ENCODE peak calls at places on chromosomes 13 and 19, in six cellular contexts. O is transverse colon, Q is WERI-Rb-1, Z is heart left ventricle, N is ovary, I is tibial nerve. M is an unnamed sample.
A peak's percentile ranks its signal among the peaks of the same experiment; 100 is the strongest.

GRCh38 chr13:76086729-76087128 is 450.6 kb downstream of the LMO7 start:
- DNase-seq in Z (no peak), O (no peak), Q (no peak), N (no peak), I (no peak), M (no peak)

GRCh38 chr19:41541990-41542584 is 33.9 kb upstream of the CEACAM21 start:
- DNase-seq in N (no peak), Z (peak; percentile 54), Q (peak; percentile 58), O (peak; percentile 74), I (peak; percentile 38), M (no peak)

GRCh38 chr19:35299523-35300339 is 7.8 kb downstream of the MAG start:
- DNase-seq in I (no peak), O (no peak), N (no peak), Q (no peak), Z (no peak), M (no peak)

GRCh38 chr13:74061939-74062595 is 72.1 kb downstream of the KLF12 start:
- DNase-seq in I (no peak), Z (peak; percentile 24), N (peak; percentile 25), O (no peak), Q (no peak), M (no peak)

GRCh38 chr13:95481051-95481775 is 71.3 kb upstream of the CLDN10 start:
- DNase-seq in I (no peak), Q (no peak), Z (no peak), N (no peak), O (no peak), M (no peak)

GRCh38 chr13:75761373-75761772 is 125.2 kb downstream of the LMO7 start:
- DNase-seq in N (no peak), I (no peak), Q (no peak), Z (no peak), O (no peak), M (no peak)

GRCh38 chr19:49409441-49410029 is 13.7 kb downstream of the PTH2 start:
- DNase-seq in O (no peak), N (no peak), I (no peak), Z (no peak), Q (no peak), M (no peak)

GRCh38 chr19:31438401-31439269 is 89.4 kb upstream of the TSHZ3 start:
- DNase-seq in N (no peak), O (no peak), Q (no peak), Z (no peak), I (no peak), M (no peak)

GRCh38 chr13:44591316-44591715 is 15.2 kb upstream of the TSC22D1 start:
- DNase-seq in I (no peak), Z (no peak), O (no peak), Q (no peak), N (no peak), M (no peak)

GRCh38 chr13:44171151-44171550 is 202.5 kb upstream of the SERP2 start:
- DNase-seq in N (no peak), I (no peak), Z (no peak), Q (no peak), O (no peak), M (no peak)

GRCh38 chr13:45500492-45501174 is 35.9 kb downstream of the COG3 start:
- DNase-seq in I (no peak), O (no peak), N (no peak), Z (no peak), Q (no peak), M (peak; percentile 83)

GRCh38 chr19:2685204-2685704 is 17.2 kb downstream of the GNG7 start:
- DNase-seq in Z (no peak), O (no peak), Q (no peak), I (no peak), N (no peak), M (no peak)

GRCh38 chr19:29675650-29676186 is 10.5 kb downstream of the PLEKHF1 start:
- DNase-seq in Z (no peak), N (no peak), O (no peak), I (no peak), Q (no peak), M (no peak)

GRCh38 chr19:33098023-33098652 is 17.2 kb downstream of the GPATCH1 start:
- DNase-seq in Z (peak; percentile 34), O (peak; percentile 39), I (no peak), Q (no peak), N (no peak), M (peak; percentile 67)

GRCh38 chr13:66207610-66208009 is 1022.5 kb downstream of the PCDH9 start:
- DNase-seq in Q (no peak), O (no peak), I (no peak), N (no peak), Z (no peak), M (no peak)

GRCh38 chr13:99055286-99056073 is 77.6 kb upstream of the DOCK9 start:
- DNase-seq in N (no peak), O (no peak), Q (no peak), I (no peak), Z (no peak), M (no peak)

GRCh38 chr19:15296841-15297415 is 35.4 kb downstream of the BRD4 start:
- DNase-seq in Z (no peak), O (no peak), N (no peak), I (no peak), Q (no peak), M (no peak)

GRCh38 chr19:13849991-13850909 is 26.7 kb upstream of the NANOS3 start:
- DNase-seq in O (peak; percentile 86), N (peak; percentile 84), Z (peak; percentile 92), Q (no peak), I (peak; percentile 77), M (no peak)

DNA sequence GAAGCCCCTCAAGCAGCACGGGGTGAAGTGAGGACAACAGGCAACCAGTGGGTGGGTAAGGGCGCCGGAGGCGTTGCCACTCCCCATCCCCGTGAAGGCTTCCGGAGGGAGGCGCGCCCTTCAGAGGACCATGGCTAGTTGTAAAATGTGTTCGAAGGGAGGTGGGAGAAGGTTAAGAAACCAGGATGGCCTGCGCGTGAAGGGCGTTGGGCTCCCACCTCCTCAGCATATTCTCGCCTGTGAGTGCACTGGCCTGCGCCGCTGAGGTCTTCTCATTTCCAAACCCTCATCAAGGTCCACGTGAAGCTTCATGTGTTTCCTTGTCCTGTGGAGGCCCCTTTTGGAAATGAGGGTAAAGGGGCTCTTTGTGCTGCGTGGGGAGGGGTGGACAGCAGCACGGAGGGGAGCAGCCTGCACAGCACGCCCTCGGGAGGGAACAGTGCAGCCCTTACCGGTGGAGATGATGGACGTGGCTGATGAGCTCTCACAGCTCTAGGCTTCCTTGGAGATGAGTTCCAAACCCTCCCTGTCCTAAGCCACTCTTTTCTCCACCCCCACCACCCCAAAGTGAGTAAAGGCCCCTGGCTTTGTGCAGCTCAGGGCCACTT is 8.5 kb downstream of the TEX29 start:
- DNase-seq in I (no peak), O (no peak), N (no peak), Z (no peak), Q (no peak), M (no peak)
- H3K27me3 ChIP-seq in I (no peaks in the 10 kb centered on the region), O (no peaks in the 10 kb centered on the region), N (no peaks in the 10 kb centered on the region), Z (no peaks in the 10 kb centered on the region), Q (peaks cover 94% of the 10 kb centered on the region), M (peaks cover 8% of the 10 kb centered on the region)

GRCh38 chr19:19651076-19651475 is 7.6 kb upstream of the GMIP start:
- DNase-seq in Z (peak; percentile 84), Q (no peak), I (no peak), N (no peak), O (no peak), M (no peak)
- H3K27me3 ChIP-seq in Z (no peaks in the 10 kb centered on the region), Q (no peaks in the 10 kb centered on the region), I (no peaks in the 10 kb centered on the region), N (no peaks in the 10 kb centered on the region), O (no peaks in the 10 kb centered on the region), M (no peaks in the 10 kb centered on the region)

GRCh38 chr13:36913463-36913862 is 6.6 kb downstream of the SMAD9 start:
- DNase-seq in Z (no peak), Q (no peak), N (no peak), O (no peak), I (no peak), M (no peak)
- H3K27me3 ChIP-seq in Z (no peaks in the 10 kb centered on the region), Q (no peaks in the 10 kb centered on the region), N (no peaks in the 10 kb centered on the region), O (no peaks in the 10 kb centered on the region), I (no peaks in the 10 kb centered on the region), M (no peaks in the 10 kb centered on the region)

GRCh38 chr19:47422417-47423163 is 3.3 kb upstream of the MEIS3 start:
- DNase-seq in N (no peak), I (no peak), O (no peak), Q (no peak), Z (no peak), M (no peak)
- H3K27me3 ChIP-seq in N (no peaks in the 10 kb centered on the region), I (no peaks in the 10 kb centered on the region), O (peaks cover 92% of the 10 kb centered on the region), Q (no peaks in the 10 kb centered on the region), Z (peaks cover 18% of the 10 kb centered on the region), M (peaks cover 71% of the 10 kb centered on the region)

DNA sequence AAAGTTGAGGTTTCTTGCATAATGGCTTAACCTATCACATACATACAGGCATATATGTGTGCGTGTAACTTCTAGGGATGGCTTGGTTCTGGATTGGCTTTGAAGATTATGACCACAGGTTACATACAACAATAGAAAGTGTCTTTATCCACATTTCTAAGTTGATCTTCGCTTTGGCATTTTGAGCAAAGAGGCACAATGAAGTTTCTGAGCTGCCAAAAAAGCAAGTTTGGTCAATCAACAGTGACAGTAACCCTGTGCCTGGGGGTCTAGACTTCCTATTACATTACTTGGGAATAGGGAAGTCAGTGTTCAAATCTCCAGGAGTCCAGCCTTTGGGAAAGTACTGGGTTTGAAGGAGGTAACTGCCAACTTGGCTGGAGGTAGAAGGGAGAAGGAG is 3.1 kb upstream of the SOX1 start:
- DNase-seq in Q (no peak), I (no peak), O (no peak), N (no peak), Z (no peak), M (no peak)
- H3K27me3 ChIP-seq in Q (peaks cover 81% of the 10 kb centered on the region), I (no peaks in the 10 kb centered on the region), O (peaks cover 96% of the 10 kb centered on the region), N (no peaks in the 10 kb centered on the region), Z (peaks cover 82% of the 10 kb centered on the region), M (peaks cover 79% of the 10 kb centered on the region)

M was measured in kidney epithelial cell.